ENCODE peak calls at places on chromosomes 4 and X, in five cellular contexts. T, V, N, X and S are unnamed samples.

GRCh38 chrX:120768681-120769080 is 107.0 kb downstream of the CT47B1 start:
- DNase-seq in X (no peak), T (peak), N (no peak), V (no peak), S (no peak)

GRCh38 chrX:16469870-16470269 is 180.1 kb upstream of the S100G start:
- DNase-seq in X (no peak), T (no peak), V (no peak), N (no peak), S (no peak)

GRCh38 chrX:97021680-97022079 is 138.0 kb downstream of the RPA4 start:
- DNase-seq in V (no peak), N (no peak), X (no peak), T (peak), S (no peak)

GRCh38 chrX:145190801-145191389 is 56.4 kb upstream of the SPANXN1 start:
- DNase-seq in N (no peak), X (no peak), V (no peak), T (peak), S (no peak)

GRCh38 chrX:111169141-111169540 is 73.2 kb downstream of the PAK3 start:
- DNase-seq in V (no peak), X (no peak), N (no peak), T (no peak), S (peak)

GRCh38 chr4:16916719-16917337 is 18.4 kb upstream of the LDB2 start:
- DNase-seq in V (no peak), N (peak), T (peak), X (no peak), S (peak)

GRCh38 chr4:144985536-144985935 is 112.5 kb downstream of the ANAPC10 start:
- DNase-seq in N (no peak), T (no peak), V (no peak), X (no peak), S (no peak)

GRCh38 chrX:115013705-115014104 is 3.7 kb downstream of the IL13RA2 start:
- DNase-seq in V (no peak), X (no peak), N (no peak), T (peak), S (no peak)

GRCh38 chrX:19739683-19740082 is 147.7 kb downstream of the SH3KBP1 start:
- DNase-seq in V (no peak), X (no peak), T (peak), N (no peak), S (peak)

GRCh38 chrX:49915352-49916222 is 6.8 kb upstream of the CLCN5 start:
- DNase-seq in N (no peak), T (peak), V (no peak), X (no peak), S (no peak)

GRCh38 chr4:137794779-137795178 is 262.5 kb upstream of the PCDH18 start:
- DNase-seq in T (no peak), V (no peak), N (no peak), X (no peak), S (no peak)

GRCh38 chr4:80931645-80932215 is 98.8 kb upstream of the BMP3 start:
- DNase-seq in V (no peak), T (no peak), X (no peak), N (no peak), S (no peak)

GRCh38 chr4:158161561-158162354 is 11.1 kb downstream of the GASK1B start:
- DNase-seq in V (no peak), T (peak), N (no peak), X (no peak), S (no peak)

GRCh38 chrX:9278475-9279270 is 186.2 kb upstream of the TBL1X start:
- DNase-seq in T (peak), N (no peak), X (no peak), V (no peak), S (no peak)

GRCh38 chr4:5079581-5079980 is 28.3 kb downstream of the STK32B start:
- DNase-seq in T (no peak), X (no peak), N (no peak), V (no peak), S (no peak)

GRCh38 chr4:108172780-108173598 is 4.3 kb upstream of the LEF1 start:
- DNase-seq in N (peak), T (peak), X (no peak), V (peak), S (peak)

GRCh38 chrX:150731795-150732194 is 38.6 kb downstream of the MTMR1 start:
- DNase-seq in T (peak), X (no peak), V (no peak), N (no peak), S (no peak)

GRCh38 chr4:74157116-74157742 is 689 bp upstream of the MTHFD2L start:
- DNase-seq in T (peak), V (no peak), X (no peak), N (no peak), S (no peak)

GRCh38 chr4:3440979-3441500 is 728 bp upstream of the HGFAC start:
- DNase-seq in V (no peak), X (no peak), T (peak), N (no peak), S (peak)